ENCODE peak calls at places on chromosome 5, in eight cellular contexts. One of them, this sample, is unnamed.

GRCh38 chr5:159965031-159965837 is 43.7 kb upstream of the TTC1 start:
- DNase-seq in A549: peak; percentile 36
- DNase-seq in coronary artery: no peak
- DNase-seq in HCT116: peak; percentile 33
- DNase-seq in fibroblast of villous mesenchyme: peak; percentile 52
- DNase-seq in fibroblast of the aortic adventitia: peak; percentile 61
- DNase-seq in ascending aorta: no peak
- DNase-seq in MM.1S: no peak
- DNase-seq in this sample: peak; percentile 66

GRCh38 chr5:131521252-131521651 is 113.8 kb downstream of the RAPGEF6 start:
- DNase-seq in A549: no peak
- DNase-seq in coronary artery: no peak
- DNase-seq in HCT116: no peak
- DNase-seq in fibroblast of villous mesenchyme: no peak
- DNase-seq in fibroblast of the aortic adventitia: peak; percentile 56
- DNase-seq in ascending aorta: no peak
- DNase-seq in MM.1S: no peak
- DNase-seq in this sample: peak; percentile 28

GRCh38 chr5:57324159-57324558 is 150.3 kb downstream of the GPBP1 start:
- DNase-seq in A549: no peak
- DNase-seq in coronary artery: no peak
- DNase-seq in HCT116: no peak
- DNase-seq in fibroblast of villous mesenchyme: peak; percentile 38
- DNase-seq in fibroblast of the aortic adventitia: no peak
- DNase-seq in ascending aorta: no peak
- DNase-seq in MM.1S: no peak
- DNase-seq in this sample: no peak

GRCh38 chr5:157449011-157449723 is 10.8 kb upstream of the NIPAL4 start:
- DNase-seq in A549: no peak
- DNase-seq in coronary artery: peak; percentile 73
- DNase-seq in HCT116: no peak
- DNase-seq in fibroblast of villous mesenchyme: no peak
- DNase-seq in fibroblast of the aortic adventitia: peak; percentile 47
- DNase-seq in ascending aorta: no peak
- DNase-seq in MM.1S: no peak
- DNase-seq in this sample: peak; percentile 37

GRCh38 chr5:151706906-151707305 is 20.2 kb upstream of the SPARC start:
- DNase-seq in A549: no peak
- DNase-seq in coronary artery: no peak
- DNase-seq in HCT116: no peak
- DNase-seq in fibroblast of villous mesenchyme: no peak
- DNase-seq in fibroblast of the aortic adventitia: no peak
- DNase-seq in ascending aorta: no peak
- DNase-seq in MM.1S: no peak
- DNase-seq in this sample: no peak

GRCh38 chr5:65142511-65143011 is 339.2 kb downstream of the ADAMTS6 start:
- DNase-seq in A549: no peak
- DNase-seq in coronary artery: no peak
- DNase-seq in HCT116: no peak
- DNase-seq in fibroblast of villous mesenchyme: peak; percentile 43
- DNase-seq in fibroblast of the aortic adventitia: peak; percentile 63
- DNase-seq in ascending aorta: no peak
- DNase-seq in MM.1S: no peak
- DNase-seq in this sample: peak; percentile 86

GRCh38 chr5:169004551-169004950 is 296.4 kb downstream of the SLIT3 start:
- DNase-seq in A549: no peak
- DNase-seq in coronary artery: no peak
- DNase-seq in HCT116: no peak
- DNase-seq in fibroblast of villous mesenchyme: no peak
- DNase-seq in fibroblast of the aortic adventitia: peak; percentile 40
- DNase-seq in ascending aorta: no peak
- DNase-seq in MM.1S: no peak
- DNase-seq in this sample: peak; percentile 40

GRCh38 chr5:34525761-34526160 is 130.4 kb upstream of the RAI14 start:
- DNase-seq in A549: no peak
- DNase-seq in coronary artery: no peak
- DNase-seq in HCT116: no peak
- DNase-seq in fibroblast of villous mesenchyme: no peak
- DNase-seq in fibroblast of the aortic adventitia: no peak
- DNase-seq in ascending aorta: no peak
- DNase-seq in MM.1S: no peak
- DNase-seq in this sample: no peak

GRCh38 chr5:142757564-142757963 is 12.6 kb upstream of the ARHGAP26 start:
- DNase-seq in A549: no peak
- DNase-seq in coronary artery: no peak
- DNase-seq in HCT116: no peak
- DNase-seq in fibroblast of villous mesenchyme: no peak
- DNase-seq in fibroblast of the aortic adventitia: no peak
- DNase-seq in ascending aorta: no peak
- DNase-seq in MM.1S: no peak
- DNase-seq in this sample: no peak

GRCh38 chr5:178381206-178381605 is 148.6 kb upstream of the PHYKPL start:
- DNase-seq in A549: no peak
- DNase-seq in coronary artery: no peak
- DNase-seq in HCT116: no peak
- DNase-seq in fibroblast of villous mesenchyme: no peak
- DNase-seq in fibroblast of the aortic adventitia: no peak
- DNase-seq in ascending aorta: no peak
- DNase-seq in MM.1S: no peak
- DNase-seq in this sample: no peak

GRCh38 chr5:76733049-76733417 is 17.1 kb downstream of the F2R start:
- DNase-seq in A549: no peak
- DNase-seq in coronary artery: no peak
- DNase-seq in HCT116: no peak
- DNase-seq in fibroblast of villous mesenchyme: no peak
- DNase-seq in fibroblast of the aortic adventitia: no peak
- DNase-seq in ascending aorta: no peak
- DNase-seq in MM.1S: no peak
- DNase-seq in this sample: no peak

GRCh38 chr5:52010430-52010829 is 627.2 kb downstream of the ISL1 start:
- DNase-seq in A549: no peak
- DNase-seq in coronary artery: no peak
- DNase-seq in HCT116: no peak
- DNase-seq in fibroblast of villous mesenchyme: no peak
- DNase-seq in fibroblast of the aortic adventitia: no peak
- DNase-seq in ascending aorta: no peak
- DNase-seq in MM.1S: no peak
- DNase-seq in this sample: no peak

GRCh38 chr5:126965061-126965475 is 65.3 kb downstream of the MARCHF3 start:
- DNase-seq in A549: no peak
- DNase-seq in coronary artery: no peak
- DNase-seq in HCT116: no peak
- DNase-seq in fibroblast of villous mesenchyme: peak; percentile 92
- DNase-seq in fibroblast of the aortic adventitia: peak; percentile 97
- DNase-seq in ascending aorta: no peak
- DNase-seq in MM.1S: no peak
- DNase-seq in this sample: peak; percentile 93

GRCh38 chr5:139636207-139636792 is 11.8 kb upstream of the CXXC5 start:
- DNase-seq in A549: no peak
- DNase-seq in coronary artery: peak; percentile 73
- DNase-seq in HCT116: no peak
- DNase-seq in fibroblast of villous mesenchyme: no peak
- DNase-seq in fibroblast of the aortic adventitia: no peak
- DNase-seq in ascending aorta: no peak
- DNase-seq in MM.1S: peak; percentile 95
- DNase-seq in this sample: no peak

GRCh38 chr5:77229887-77230286 is 19.4 kb downstream of the PDE8B start:
- DNase-seq in A549: no peak
- DNase-seq in coronary artery: no peak
- DNase-seq in HCT116: no peak
- DNase-seq in fibroblast of villous mesenchyme: no peak
- DNase-seq in fibroblast of the aortic adventitia: no peak
- DNase-seq in ascending aorta: no peak
- DNase-seq in MM.1S: no peak
- DNase-seq in this sample: no peak

GRCh38 chr5:123365163-123365562 is 58.0 kb downstream of the CEP120 start:
- DNase-seq in A549: no peak
- DNase-seq in coronary artery: no peak
- DNase-seq in HCT116: no peak
- DNase-seq in fibroblast of villous mesenchyme: peak; percentile 59
- DNase-seq in fibroblast of the aortic adventitia: peak; percentile 77
- DNase-seq in ascending aorta: no peak
- DNase-seq in MM.1S: no peak
- DNase-seq in this sample: peak; percentile 64

GRCh38 chr5:59800375-59800893 is 93.1 kb downstream of the PDE4D start:
- DNase-seq in A549: no peak
- DNase-seq in coronary artery: no peak
- DNase-seq in HCT116: no peak
- DNase-seq in fibroblast of villous mesenchyme: no peak
- DNase-seq in fibroblast of the aortic adventitia: no peak
- DNase-seq in ascending aorta: no peak
- DNase-seq in MM.1S: no peak
- DNase-seq in this sample: no peak

DNA sequence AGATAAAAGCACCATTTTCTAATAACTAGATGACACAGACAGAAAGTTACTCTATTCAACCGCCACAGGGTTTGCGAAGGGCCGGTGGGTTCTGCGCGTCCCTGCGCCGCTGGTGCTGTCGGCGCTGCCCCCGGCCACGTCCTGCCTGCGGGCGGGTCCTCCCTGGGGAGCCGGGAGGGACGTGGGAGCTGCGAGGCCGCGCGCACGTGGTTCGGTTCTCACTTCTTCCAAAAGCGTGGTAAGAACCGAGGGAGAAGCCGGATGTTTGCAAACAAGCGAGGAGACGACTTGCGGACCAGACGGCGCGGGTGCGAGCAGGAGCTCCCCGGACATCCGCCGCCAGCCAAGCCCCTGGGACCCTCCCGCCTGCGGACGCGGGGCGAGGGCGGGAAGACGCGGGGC is 12.5 kb downstream of the BTNL9 start:
- DNase-seq in A549: no peak
- DNase-seq in coronary artery: no peak
- DNase-seq in HCT116: no peak
- DNase-seq in fibroblast of villous mesenchyme: no peak
- DNase-seq in fibroblast of the aortic adventitia: no peak
- DNase-seq in ascending aorta: no peak
- DNase-seq in MM.1S: no peak
- DNase-seq in this sample: peak; percentile 4
- H3K4me3 ChIP-seq in A549: peak overlapping the region; percentile 83
- H3K4me3 ChIP-seq in coronary artery: peak overlapping the region; percentile 75
- H3K4me3 ChIP-seq in HCT116: no peak overlapping the region
- H3K4me3 ChIP-seq in fibroblast of villous mesenchyme: no peak overlapping the region
- H3K4me3 ChIP-seq in fibroblast of the aortic adventitia: peak overlapping the region; percentile 25
- H3K4me3 ChIP-seq in ascending aorta: peak overlapping the region; percentile 65
- H3K4me3 ChIP-seq in MM.1S: no peak overlapping the region
- H3K4me3 ChIP-seq in this sample: no peak overlapping the region

DNA sequence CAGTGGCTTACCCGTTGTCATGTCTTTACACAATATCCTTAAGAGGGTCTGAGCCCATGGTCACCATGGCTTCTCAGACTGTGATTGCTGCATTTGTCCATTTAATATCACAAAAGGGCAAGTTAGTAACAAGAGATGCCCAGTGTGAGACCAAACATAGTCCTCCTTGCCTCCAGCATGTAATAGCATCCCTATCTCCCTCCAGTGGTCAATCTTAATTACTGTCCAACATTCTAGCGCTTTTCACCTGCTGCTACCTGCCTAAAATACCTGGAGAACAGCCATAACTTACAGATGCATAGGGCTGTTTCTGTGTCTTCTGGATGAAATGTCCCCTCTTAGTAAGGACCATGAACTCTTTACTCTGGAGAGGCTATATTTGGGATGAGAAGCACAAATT is 267.2 kb upstream of the DAB2 start:
- DNase-seq in A549: no peak
- DNase-seq in coronary artery: no peak
- DNase-seq in HCT116: peak; percentile 15
- DNase-seq in fibroblast of villous mesenchyme: no peak
- DNase-seq in fibroblast of the aortic adventitia: no peak
- DNase-seq in ascending aorta: no peak
- DNase-seq in MM.1S: no peak
- DNase-seq in this sample: no peak
- TF ChIP-seq CTCF in A549: peak; percentile 17
- TF ChIP-seq CTCF in coronary artery: no peak
- TF ChIP-seq CTCF in HCT116: peak; percentile 33
- TF ChIP-seq CTCF in fibroblast of villous mesenchyme: no peak
- TF ChIP-seq CTCF in fibroblast of the aortic adventitia: no peak
- TF ChIP-seq CTCF in ascending aorta: no peak
- TF ChIP-seq CTCF in MM.1S: peak; percentile 38
- TF ChIP-seq CTCF in this sample: peak; percentile 11

GRCh38 chr5:69042915-69043795 is 50.7 kb upstream of the SLC30A5 start:
- DNase-seq in A549: peak; percentile 89
- DNase-seq in coronary artery: no peak
- DNase-seq in HCT116: peak; percentile 88
- DNase-seq in fibroblast of villous mesenchyme: peak; percentile 95
- DNase-seq in fibroblast of the aortic adventitia: peak; percentile 98
- DNase-seq in ascending aorta: peak; percentile 15
- DNase-seq in MM.1S: peak; percentile 88
- DNase-seq in this sample: peak; percentile 91
- H3K4me3 ChIP-seq in A549: peak overlapping the region; percentile 55
- H3K4me3 ChIP-seq in coronary artery: peak overlapping the region; percentile 62
- H3K4me3 ChIP-seq in HCT116: peak overlapping the region; percentile 47
- H3K4me3 ChIP-seq in fibroblast of villous mesenchyme: peak overlapping the region; percentile 65
- H3K4me3 ChIP-seq in fibroblast of the aortic adventitia: peak overlapping the region; percentile 58
- H3K4me3 ChIP-seq in ascending aorta: peak overlapping the region; percentile 57
- H3K4me3 ChIP-seq in MM.1S: peak overlapping the region; percentile 70
- H3K4me3 ChIP-seq in this sample: peak overlapping the region; percentile 58

GRCh38 chr5:66659780-66660179 is 63.6 kb downstream of the MAST4 start:
- DNase-seq in A549: no peak
- DNase-seq in coronary artery: no peak
- DNase-seq in HCT116: no peak
- DNase-seq in fibroblast of villous mesenchyme: no peak
- DNase-seq in fibroblast of the aortic adventitia: no peak
- DNase-seq in ascending aorta: no peak
- DNase-seq in MM.1S: no peak
- DNase-seq in this sample: no peak

GRCh38 chr5:66658516-66658915 is 62.3 kb downstream of the MAST4 start:
- DNase-seq in A549: no peak
- DNase-seq in coronary artery: no peak
- DNase-seq in HCT116: no peak
- DNase-seq in fibroblast of villous mesenchyme: no peak
- DNase-seq in fibroblast of the aortic adventitia: no peak
- DNase-seq in ascending aorta: no peak
- DNase-seq in MM.1S: no peak
- DNase-seq in this sample: no peak

GRCh38 chr5:66655395-66656324 is 59.5 kb downstream of the MAST4 start:
- DNase-seq in A549: no peak
- DNase-seq in coronary artery: no peak
- DNase-seq in HCT116: no peak
- DNase-seq in fibroblast of villous mesenchyme: no peak
- DNase-seq in fibroblast of the aortic adventitia: peak; percentile 58
- DNase-seq in ascending aorta: no peak
- DNase-seq in MM.1S: no peak
- DNase-seq in this sample: peak; percentile 8

GRCh38 chr5:66661149-66661548 is 65.0 kb downstream of the MAST4 start:
- DNase-seq in A549: no peak
- DNase-seq in coronary artery: no peak
- DNase-seq in HCT116: no peak
- DNase-seq in fibroblast of villous mesenchyme: peak; percentile 33
- DNase-seq in fibroblast of the aortic adventitia: peak; percentile 83
- DNase-seq in ascending aorta: no peak
- DNase-seq in MM.1S: no peak
- DNase-seq in this sample: peak; percentile 96

DNA sequence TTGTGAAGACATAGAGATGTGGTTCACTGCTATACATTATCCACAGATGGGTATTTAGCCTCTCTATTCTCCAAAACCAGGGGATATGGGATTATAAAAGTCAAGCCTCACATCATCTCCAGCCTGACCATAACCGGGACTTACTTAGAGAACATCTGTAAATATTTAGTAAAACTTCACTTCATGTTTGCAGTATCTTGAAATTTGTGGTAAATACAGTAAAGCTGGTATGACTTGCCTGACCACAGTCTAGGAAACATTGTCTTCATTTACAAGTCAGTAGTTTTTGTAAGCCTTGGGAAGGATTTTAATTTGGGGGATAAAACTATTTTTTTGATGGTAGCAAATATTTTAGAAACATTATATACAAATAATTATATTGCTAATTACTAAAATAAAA is 64.2 kb downstream of the MAST4 start:
- DNase-seq in A549: no peak
- DNase-seq in coronary artery: no peak
- DNase-seq in HCT116: no peak
- DNase-seq in fibroblast of villous mesenchyme: peak; percentile 6
- DNase-seq in fibroblast of the aortic adventitia: peak; percentile 14
- DNase-seq in ascending aorta: no peak
- DNase-seq in MM.1S: no peak
- DNase-seq in this sample: peak; percentile 81
- TF ChIP-seq CTCF in A549: no peak
- TF ChIP-seq CTCF in coronary artery: no peak
- TF ChIP-seq CTCF in HCT116: no peak
- TF ChIP-seq CTCF in fibroblast of villous mesenchyme: no peak
- TF ChIP-seq CTCF in fibroblast of the aortic adventitia: no peak
- TF ChIP-seq CTCF in ascending aorta: no peak
- TF ChIP-seq CTCF in MM.1S: no peak
- TF ChIP-seq CTCF in this sample: no peak

This sample was measured in AG10803.